ENCODE peak calls at places on chromosome 1, in six cellular contexts. One of them, this sample, is unnamed.

GRCh38 chr1:228555074-228555989 is 68.2 kb downstream of the RNF187 start:
- DNase-seq in RPMI7951: peak; percentile 54
- DNase-seq in HFFc6: no peak
- DNase-seq in GDM1: peak; percentile 0
- DNase-seq in heart left ventricle: no peak
- DNase-seq in MCF 10A: no peak
- DNase-seq in this sample: no peak

GRCh38 chr1:105138445-105138821 is 1388.7 kb downstream of the AMY1C start:
- DNase-seq in RPMI7951: no peak
- DNase-seq in HFFc6: no peak
- DNase-seq in GDM1: no peak
- DNase-seq in heart left ventricle: no peak
- DNase-seq in MCF 10A: peak; percentile 66
- DNase-seq in this sample: no peak

GRCh38 chr1:19015476-19015875 is 59.0 kb upstream of the IFFO2 start:
- DNase-seq in RPMI7951: no peak
- DNase-seq in HFFc6: no peak
- DNase-seq in GDM1: no peak
- DNase-seq in heart left ventricle: no peak
- DNase-seq in MCF 10A: no peak
- DNase-seq in this sample: no peak

GRCh38 chr1:230977781-230978490 is 725 bp downstream of the TTC13 start:
- DNase-seq in RPMI7951: peak; percentile 15
- DNase-seq in HFFc6: no peak
- DNase-seq in GDM1: no peak
- DNase-seq in heart left ventricle: peak; percentile 43
- DNase-seq in MCF 10A: peak; percentile 52
- DNase-seq in this sample: no peak

GRCh38 chr1:106798991-106799390 is 257.5 kb upstream of the PRMT6 start:
- DNase-seq in RPMI7951: no peak
- DNase-seq in HFFc6: no peak
- DNase-seq in GDM1: no peak
- DNase-seq in heart left ventricle: no peak
- DNase-seq in MCF 10A: peak; percentile 34
- DNase-seq in this sample: no peak

GRCh38 chr1:29581256-29581655 is 344.9 kb downstream of the PTPRU start:
- DNase-seq in RPMI7951: peak; percentile 66
- DNase-seq in HFFc6: no peak
- DNase-seq in GDM1: no peak
- DNase-seq in heart left ventricle: no peak
- DNase-seq in MCF 10A: no peak
- DNase-seq in this sample: no peak

GRCh38 chr1:203074610-203075009 is 11.2 kb downstream of the MYOG start:
- DNase-seq in RPMI7951: no peak
- DNase-seq in HFFc6: no peak
- DNase-seq in GDM1: no peak
- DNase-seq in heart left ventricle: no peak
- DNase-seq in MCF 10A: no peak
- DNase-seq in this sample: no peak

GRCh38 chr1:225329041-225329440 is 98.8 kb downstream of the LBR start:
- DNase-seq in RPMI7951: peak; percentile 3
- DNase-seq in HFFc6: no peak
- DNase-seq in GDM1: no peak
- DNase-seq in heart left ventricle: no peak
- DNase-seq in MCF 10A: peak; percentile 48
- DNase-seq in this sample: no peak

This sample was measured in stimulated activated CD4-positive, alpha-beta T cell treated with anti-CD3 and anti-CD28 coated beads, Interleukin-15, amount 100 ng/mL, for 1 hour.